ENCODE peak calls at places on chromosomes 7 and 10, in ten cellular contexts. D is neuronal stem cell; E is anterior cingulate cortex; V is putamen; U is AML-193; P is breast epithelium; X is activated CD8-positive, alpha-beta T cell treated with anti-CD3 and anti-CD28 coated beads, Interleukin-2, amount 10 ng/mL, durations not matched to agents 7 days and 5 days; A is endothelial cell; H is RCC 7860; I is SJCRH30. L is an unnamed sample.
A peak's percentile ranks its signal among the peaks of the same experiment; 100 is the strongest.

GRCh38 chr7:158778476-158778875 is 50.8 kb downstream of the ESYT2 start:
- DNase-seq in D (no peak), E (no peak), V (no peak), U (no peak), P (no peak), X (no peak), A (no peak), H (no peak), I (no peak), L (no peak)

GRCh38 chr7:991729-992444 is 8.9 kb downstream of the CYP2W1 start:
- DNase-seq in D (no peak), E (no peak), V (no peak), U (no peak), P (no peak), X (no peak), A (no peak), H (no peak), I (no peak), L (no peak)

GRCh38 chr10:111347386-111348005 is 270.7 kb downstream of the ADRA2A start:
- DNase-seq in D (no peak), E (no peak), V (no peak), U (no peak), P (no peak), X (no peak), A (peak; percentile 5), H (no peak), I (no peak), L (no peak)

GRCh38 chr7:31027161-31027965 is 24.7 kb upstream of the ADCYAP1R1 start:
- DNase-seq in D (peak; percentile 44), E (peak; percentile 14), V (peak; percentile 48), U (no peak), P (no peak), X (no peak), A (peak; percentile 12), H (no peak), I (peak; percentile 83), L (peak; percentile 90)

GRCh38 chr7:151076863-151077704 is 3.5 kb downstream of the FASTK start:
- DNase-seq in D (no peak), E (no peak), V (no peak), U (no peak), P (no peak), X (no peak), A (peak; percentile 69), H (no peak), I (no peak), L (no peak)

GRCh38 chr10:27822286-27822685 is 76.7 kb upstream of the MKX start:
- DNase-seq in D (no peak), E (no peak), V (no peak), U (no peak), P (no peak), X (no peak), A (no peak), H (no peak), I (no peak), L (no peak)

GRCh38 chr7:148866362-148866761 is 17.7 kb downstream of the EZH2 start:
- DNase-seq in D (no peak), E (no peak), V (no peak), U (no peak), P (no peak), X (no peak), A (no peak), H (no peak), I (no peak), L (no peak)

GRCh38 chr10:91197044-91197651 is 23.3 kb upstream of the PCGF5 start:
- DNase-seq in D (no peak), E (no peak), V (no peak), U (no peak), P (no peak), X (no peak), A (no peak), H (peak; percentile 19), I (no peak), L (no peak)

GRCh38 chr7:15916666-15917388 is 230.3 kb upstream of the MEOX2 start:
- DNase-seq in D (no peak), E (no peak), V (no peak), U (no peak), P (no peak), X (no peak), A (no peak), H (no peak), I (no peak), L (no peak)

GRCh38 chr10:50990568-50991495 is 83.5 kb upstream of the PRKG1 start:
- DNase-seq in D (no peak), E (no peak), V (no peak), U (no peak), P (no peak), X (no peak), A (peak; percentile 26), H (no peak), I (peak; percentile 50), L (peak; percentile 23)

GRCh38 chr7:25675789-25676474 is 447.6 kb upstream of the NPVF start:
- DNase-seq in D (no peak), E (no peak), V (no peak), U (no peak), P (no peak), X (no peak), A (no peak), H (no peak), I (no peak), L (no peak)

GRCh38 chr10:26721561-26721960 is 24.1 kb downstream of the PDSS1 start:
- DNase-seq in D (no peak), E (no peak), V (no peak), U (no peak), P (no peak), X (peak; percentile 72), A (no peak), H (no peak), I (no peak), L (no peak)

GRCh38 chr10:45420453-45421192 is 46.6 kb downstream of the ALOX5 start:
- DNase-seq in D (no peak), E (peak; percentile 42), V (peak; percentile 44), U (peak; percentile 84), P (peak; percentile 81), X (peak; percentile 82), A (no peak), H (no peak), I (peak; percentile 65), L (peak; percentile 64)

GRCh38 chr7:128215281-128215680 is 25.8 kb upstream of the LEP start:
- DNase-seq in D (no peak), E (no peak), V (no peak), U (no peak), P (no peak), X (no peak), A (no peak), H (no peak), I (no peak), L (no peak)

GRCh38 chr10:50622497-50623298 is 1.1 kb downstream of the SGMS1 start:
- DNase-seq in D (peak; percentile 24), E (peak; percentile 37), V (peak; percentile 36), U (peak; percentile 43), P (no peak), X (peak; percentile 45), A (peak; percentile 38), H (no peak), I (peak; percentile 51), L (peak; percentile 43)

GRCh38 chr7:95772771-95773581 is 622 bp downstream of the DYNC1I1 start:
- DNase-seq in D (peak; percentile 20), E (no peak), V (no peak), U (no peak), P (no peak), X (no peak), A (peak; percentile 6), H (no peak), I (peak; percentile 42), L (peak; percentile 28)

GRCh38 chr7:2689951-2690705 is 2.1 kb downstream of the AMZ1 start:
- DNase-seq in D (no peak), E (no peak), V (no peak), U (no peak), P (no peak), X (no peak), A (no peak), H (peak; percentile 97), I (no peak), L (no peak)

GRCh38 chr10:49050338-49050737 is 65.0 kb downstream of the VSTM4 start:
- DNase-seq in D (no peak), E (no peak), V (no peak), U (no peak), P (no peak), X (no peak), A (no peak), H (no peak), I (no peak), L (no peak)

GRCh38 chr10:122267849-122268737 is 3.0 kb upstream of the BTBD16 start:
- DNase-seq in D (peak; percentile 36), E (peak; percentile 32), V (no peak), U (peak; percentile 3), P (no peak), X (peak; percentile 64), A (peak; percentile 73), H (peak; percentile 55), I (peak; percentile 82), L (peak; percentile 60)

GRCh38 chr10:51659344-51659743 is 40.1 kb downstream of the CSTF2T start:
- DNase-seq in D (no peak), E (no peak), V (no peak), U (no peak), P (no peak), X (no peak), A (no peak), H (no peak), I (no peak), L (no peak)

GRCh38 chr10:30553018-30553624 is 76.4 kb downstream of the LYZL2 start:
- DNase-seq in D (peak; percentile 21), E (no peak), V (no peak), U (no peak), P (no peak), X (no peak), A (peak; percentile 36), H (no peak), I (no peak), L (peak; percentile 14)

GRCh38 chr10:71244638-71245419 is 32.5 kb downstream of the UNC5B start:
- DNase-seq in D (no peak), E (no peak), V (no peak), U (no peak), P (no peak), X (no peak), A (no peak), H (no peak), I (no peak), L (no peak)

GRCh38 chr10:60006046-60006445 is 99.7 kb upstream of the CCDC6 start:
- DNase-seq in D (no peak), E (no peak), V (no peak), U (no peak), P (no peak), X (no peak), A (no peak), H (no peak), I (no peak), L (no peak)

GRCh38 chr10:13984647-13985155 is 346.0 kb downstream of the FRMD4A start:
- DNase-seq in D (no peak), E (no peak), V (no peak), U (no peak), P (no peak), X (no peak), A (no peak), H (peak; percentile 96), I (no peak), L (no peak)

GRCh38 chr10:55374917-55375316 is 573.9 kb upstream of the PCDH15 start:
- DNase-seq in D (no peak), E (no peak), V (no peak), U (no peak), P (no peak), X (no peak), A (no peak), H (no peak), I (no peak), L (no peak)

GRCh38 chr7:102860351-102860811 is 52.4 kb upstream of the LRRC17 start:
- DNase-seq in D (no peak), E (no peak), V (no peak), U (no peak), P (no peak), X (no peak), A (no peak), H (no peak), I (peak; percentile 88), L (no peak)

GRCh38 chr7:25911738-25912607 is 240.0 kb upstream of the NFE2L3 start:
- DNase-seq in D (no peak), E (no peak), V (no peak), U (no peak), P (no peak), X (no peak), A (no peak), H (no peak), I (no peak), L (no peak)

GRCh38 chr10:61478621-61479312 is 25.6 kb upstream of the TMEM26 start:
- DNase-seq in D (no peak), E (no peak), V (no peak), U (no peak), P (no peak), X (no peak), A (no peak), H (no peak), I (peak; percentile 5), L (no peak)

L was measured in head of caudate nucleus.